ENCODE peak calls at places on chromosomes 16 and 17, in seven cellular contexts. One of them, this sample, is unnamed.

GRCh38 chr17:4939554-4939803 is 367 bp downstream of the SLC25A11 start:
- DNase-seq in SK-N-SH: no peak
- DNase-seq in K562: no peak
- DNase-seq in GM12878: no peak
- DNase-seq in GM12892: no peak
- DNase-seq in GM12891: no peak
- DNase-seq in HepG2: no peak
- DNase-seq in this sample: no peak

GRCh38 chr17:2222901-2223616 is 80.5 kb downstream of the SMG6 start:
- DNase-seq in GM12878: peak; percentile 81
- DNase-seq in GM12892: no peak
- DNase-seq in HepG2: no peak
- DNase-seq in K562: no peak
- DNase-seq in GM12891: no peak
- DNase-seq in SK-N-SH: no peak
- DNase-seq in this sample: no peak

GRCh38 chr17:75317671-75318070 is 28.4 kb upstream of the SLC25A19 start:
- DNase-seq in HepG2: no peak
- DNase-seq in K562: peak; percentile 51
- DNase-seq in GM12891: no peak
- DNase-seq in GM12892: no peak
- DNase-seq in GM12878: no peak
- DNase-seq in SK-N-SH: no peak
- DNase-seq in this sample: peak; percentile 9

GRCh38 chr17:30389755-30390300 is 11.1 kb downstream of the CPD start:
- DNase-seq in K562: no peak
- DNase-seq in GM12878: no peak
- DNase-seq in GM12891: no peak
- DNase-seq in GM12892: no peak
- DNase-seq in SK-N-SH: no peak
- DNase-seq in HepG2: no peak
- DNase-seq in this sample: no peak

GRCh38 chr17:43701318-43701743 is 39.6 kb upstream of the MEOX1 start:
- DNase-seq in GM12891: peak; percentile 49
- DNase-seq in GM12878: peak; percentile 45
- DNase-seq in SK-N-SH: no peak
- DNase-seq in K562: no peak
- DNase-seq in HepG2: no peak
- DNase-seq in GM12892: no peak
- DNase-seq in this sample: no peak

GRCh38 chr16:78962457-78962929 is 638.0 kb downstream of the MAF start:
- DNase-seq in GM12892: no peak
- DNase-seq in SK-N-SH: no peak
- DNase-seq in GM12891: no peak
- DNase-seq in K562: no peak
- DNase-seq in GM12878: peak; percentile 60
- DNase-seq in HepG2: no peak
- DNase-seq in this sample: no peak

GRCh38 chr17:60902399-60902798 is 224.7 kb downstream of the BCAS3 start:
- DNase-seq in GM12878: no peak
- DNase-seq in K562: no peak
- DNase-seq in GM12892: no peak
- DNase-seq in SK-N-SH: no peak
- DNase-seq in GM12891: no peak
- DNase-seq in HepG2: no peak
- DNase-seq in this sample: no peak

GRCh38 chr16:13936596-13937081 is 16.7 kb downstream of the ERCC4 start:
- DNase-seq in K562: no peak
- DNase-seq in GM12891: no peak
- DNase-seq in HepG2: peak; percentile 36
- DNase-seq in GM12878: no peak
- DNase-seq in GM12892: no peak
- DNase-seq in SK-N-SH: no peak
- DNase-seq in this sample: no peak

GRCh38 chr16:84948855-84949610 is 62.3 kb downstream of the ZDHHC7 start:
- DNase-seq in K562: no peak
- DNase-seq in GM12891: no peak
- DNase-seq in SK-N-SH: no peak
- DNase-seq in GM12892: no peak
- DNase-seq in GM12878: no peak
- DNase-seq in HepG2: no peak
- DNase-seq in this sample: no peak

GRCh38 chr16:14502932-14503741 is 126.9 kb downstream of the PARN start:
- DNase-seq in GM12891: no peak
- DNase-seq in GM12878: peak; percentile 79
- DNase-seq in K562: no peak
- DNase-seq in GM12892: no peak
- DNase-seq in HepG2: no peak
- DNase-seq in SK-N-SH: no peak
- DNase-seq in this sample: no peak

GRCh38 chr17:17700251-17700969 is 19.2 kb downstream of the RAI1 start:
- DNase-seq in GM12891: no peak
- DNase-seq in GM12892: no peak
- DNase-seq in GM12878: no peak
- DNase-seq in HepG2: no peak
- DNase-seq in K562: peak; percentile 26
- DNase-seq in SK-N-SH: no peak
- DNase-seq in this sample: peak; percentile 90

GRCh38 chr16:27476240-27476639 is 73.5 kb downstream of the GTF3C1 start:
- DNase-seq in HepG2: no peak
- DNase-seq in GM12878: no peak
- DNase-seq in GM12891: no peak
- DNase-seq in SK-N-SH: no peak
- DNase-seq in K562: no peak
- DNase-seq in GM12892: no peak
- DNase-seq in this sample: no peak

GRCh38 chr17:80287038-80287437 is 26.4 kb downstream of the RNF213 start:
- DNase-seq in HepG2: no peak
- DNase-seq in K562: no peak
- DNase-seq in SK-N-SH: no peak
- DNase-seq in GM12878: no peak
- DNase-seq in GM12891: no peak
- DNase-seq in GM12892: no peak
- DNase-seq in this sample: no peak

GRCh38 chr16:31461921-31462804 is 2.9 kb downstream of the ARMC5 start:
- DNase-seq in GM12878: no peak
- DNase-seq in SK-N-SH: no peak
- DNase-seq in GM12891: no peak
- DNase-seq in GM12892: no peak
- DNase-seq in K562: no peak
- DNase-seq in HepG2: no peak
- DNase-seq in this sample: no peak

GRCh38 chr17:71740866-71741265 is 380.0 kb upstream of the SOX9 start:
- DNase-seq in K562: no peak
- DNase-seq in GM12891: no peak
- DNase-seq in SK-N-SH: no peak
- DNase-seq in GM12878: no peak
- DNase-seq in HepG2: no peak
- DNase-seq in GM12892: no peak
- DNase-seq in this sample: no peak

GRCh38 chr17:80832266-80832676 is 159.4 kb upstream of the CHMP6 start:
- DNase-seq in GM12891: no peak
- DNase-seq in HepG2: no peak
- DNase-seq in GM12892: no peak
- DNase-seq in K562: peak; percentile 58
- DNase-seq in GM12878: no peak
- DNase-seq in SK-N-SH: peak; percentile 89
- DNase-seq in this sample: no peak

GRCh38 chr17:64063766-64064224 is 43.4 kb upstream of the ICAM2 start:
- DNase-seq in GM12891: no peak
- DNase-seq in GM12878: no peak
- DNase-seq in K562: peak; percentile 43
- DNase-seq in HepG2: peak; percentile 48
- DNase-seq in SK-N-SH: peak; percentile 72
- DNase-seq in GM12892: no peak
- DNase-seq in this sample: peak; percentile 82

GRCh38 chr17:36978810-36979584 is 30.2 kb downstream of the AATF start:
- DNase-seq in GM12878: no peak
- DNase-seq in K562: no peak
- DNase-seq in GM12892: no peak
- DNase-seq in HepG2: no peak
- DNase-seq in SK-N-SH: no peak
- DNase-seq in GM12891: no peak
- DNase-seq in this sample: no peak

GRCh38 chr16:80803341-80804060 is 897 bp downstream of the CDYL2 start:
- DNase-seq in K562: peak; percentile 19
- DNase-seq in GM12878: no peak
- DNase-seq in HepG2: no peak
- DNase-seq in GM12891: peak; percentile 53
- DNase-seq in SK-N-SH: peak; percentile 66
- DNase-seq in GM12892: peak; percentile 41
- DNase-seq in this sample: no peak

GRCh38 chr17:42180922-42181850 is at the start of gene KCNH4:
- DNase-seq in GM12891: peak; percentile 93
- DNase-seq in GM12892: peak; percentile 95
- DNase-seq in K562: peak; percentile 98
- DNase-seq in GM12878: peak; percentile 58
- DNase-seq in HepG2: peak; percentile 39
- DNase-seq in SK-N-SH: peak; percentile 99
- DNase-seq in this sample: no peak

GRCh38 chr16:55324491-55325447 is 766 bp downstream of the IRX6 start:
- DNase-seq in GM12891: no peak
- DNase-seq in HepG2: no peak
- DNase-seq in GM12878: no peak
- DNase-seq in GM12892: no peak
- DNase-seq in SK-N-SH: peak; percentile 68
- DNase-seq in K562: no peak
- DNase-seq in this sample: no peak

GRCh38 chr17:78669975-78670518 is 92.9 kb upstream of the DNAH17 start:
- DNase-seq in GM12878: no peak
- DNase-seq in K562: no peak
- DNase-seq in HepG2: no peak
- DNase-seq in GM12891: no peak
- DNase-seq in SK-N-SH: no peak
- DNase-seq in GM12892: no peak
- DNase-seq in this sample: no peak

GRCh38 chr16:51242281-51242994 is 91.4 kb upstream of the SALL1 start:
- DNase-seq in K562: no peak
- DNase-seq in GM12892: no peak
- DNase-seq in GM12878: no peak
- DNase-seq in GM12891: no peak
- DNase-seq in HepG2: no peak
- DNase-seq in SK-N-SH: no peak
- DNase-seq in this sample: no peak

GRCh38 chr17:34853916-34854315 is 107.3 kb downstream of the CCT6B start:
- DNase-seq in SK-N-SH: no peak
- DNase-seq in GM12892: no peak
- DNase-seq in GM12891: no peak
- DNase-seq in HepG2: no peak
- DNase-seq in GM12878: no peak
- DNase-seq in K562: no peak
- DNase-seq in this sample: no peak

GRCh38 chr16:21628772-21629171 is 23.6 kb downstream of the IGSF6 start:
- DNase-seq in SK-N-SH: no peak
- DNase-seq in GM12891: no peak
- DNase-seq in GM12878: no peak
- DNase-seq in K562: no peak
- DNase-seq in GM12892: no peak
- DNase-seq in HepG2: no peak
- DNase-seq in this sample: no peak
- TF ChIP-seq TAF1 in SK-N-SH: no peak
- TF ChIP-seq TAF1 in GM12891: no peak
- TF ChIP-seq TAF1 in GM12878: no peak
- TF ChIP-seq TAF1 in K562: no peak
- TF ChIP-seq TAF1 in GM12892: no peak
- TF ChIP-seq TAF1 in HepG2: no peak
- TF ChIP-seq TAF1 in this sample: no peak

DNA sequence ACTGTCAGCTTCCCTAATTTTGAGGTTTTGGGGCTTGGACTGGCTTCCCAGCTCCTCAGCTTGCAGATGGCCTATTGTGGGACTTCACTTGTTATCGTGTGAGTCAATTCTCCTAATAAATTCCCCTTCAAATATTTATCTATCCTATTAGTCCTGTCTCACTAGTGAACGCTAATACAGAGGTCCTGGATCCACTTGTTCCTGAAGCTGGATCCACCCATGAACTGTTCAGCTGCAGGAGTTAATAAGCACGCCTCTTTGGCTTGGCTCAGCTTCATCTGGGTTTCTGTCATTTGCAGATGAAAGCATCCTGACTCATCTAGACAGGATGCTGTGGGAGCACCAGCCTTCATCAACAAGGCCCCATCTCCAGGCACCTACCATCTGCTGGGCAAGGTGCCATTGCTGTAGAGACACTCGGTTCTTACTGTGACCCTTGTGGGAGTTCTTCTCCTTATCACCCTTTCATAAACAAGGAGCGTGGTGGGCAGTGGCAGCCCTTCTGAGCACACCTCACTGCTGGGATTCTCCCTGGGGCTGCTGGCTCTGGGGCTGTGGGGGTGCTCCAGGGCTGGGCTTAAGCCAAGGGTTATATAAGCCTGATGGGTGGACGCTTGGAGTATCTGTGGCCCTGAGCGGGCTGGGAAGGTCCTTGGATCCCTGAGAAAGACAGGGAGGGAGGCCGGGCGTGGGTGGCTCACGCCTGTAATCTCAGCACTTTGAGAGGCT is 23.2 kb downstream of the LAT start:
- DNase-seq in K562: peak; percentile 42
- DNase-seq in GM12878: no peak
- DNase-seq in HepG2: no peak
- DNase-seq in GM12891: no peak
- DNase-seq in SK-N-SH: no peak
- DNase-seq in GM12892: no peak
- DNase-seq in this sample: no peak
- TF ChIP-seq TAF1 in K562: no peak
- TF ChIP-seq TAF1 in GM12878: no peak
- TF ChIP-seq TAF1 in HepG2: no peak
- TF ChIP-seq TAF1 in GM12891: no peak
- TF ChIP-seq TAF1 in SK-N-SH: no peak
- TF ChIP-seq TAF1 in GM12892: no peak
- TF ChIP-seq TAF1 in this sample: no peak

GRCh38 chr17:69822314-69822875 is 252.6 kb upstream of the KCNJ16 start:
- DNase-seq in GM12891: no peak
- DNase-seq in GM12878: no peak
- DNase-seq in HepG2: no peak
- DNase-seq in GM12892: no peak
- DNase-seq in K562: no peak
- DNase-seq in SK-N-SH: no peak
- DNase-seq in this sample: no peak

DNA sequence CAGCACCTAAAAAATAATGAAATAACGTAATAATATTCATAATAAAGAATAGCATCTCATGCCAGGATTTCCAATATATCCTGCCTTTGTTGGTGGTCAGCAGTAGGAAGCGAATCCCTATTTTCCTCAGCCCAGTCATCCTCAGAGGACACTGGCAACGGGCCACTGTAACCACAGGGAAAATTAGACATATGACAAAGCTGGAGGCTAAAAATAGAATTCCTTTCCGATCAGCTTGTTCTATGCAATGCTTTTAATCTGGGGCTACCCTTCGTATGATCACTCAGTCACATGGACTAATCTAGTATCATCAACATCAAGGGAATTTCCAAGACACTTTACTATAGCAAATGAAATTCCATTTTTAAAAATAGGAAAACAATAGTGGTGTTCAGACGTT is 246.9 kb upstream of the KCNJ16 start:
- DNase-seq in GM12891: no peak
- DNase-seq in K562: no peak
- DNase-seq in GM12878: no peak
- DNase-seq in SK-N-SH: no peak
- DNase-seq in GM12892: no peak
- DNase-seq in HepG2: no peak
- DNase-seq in this sample: no peak
- TF ChIP-seq TAF1 in GM12891: no peak
- TF ChIP-seq TAF1 in K562: no peak
- TF ChIP-seq TAF1 in GM12878: no peak
- TF ChIP-seq TAF1 in SK-N-SH: no peak
- TF ChIP-seq TAF1 in GM12892: no peak
- TF ChIP-seq TAF1 in HepG2: no peak
- TF ChIP-seq TAF1 in this sample: no peak

GRCh38 chr16:8567355-8568230 is 22.7 kb downstream of the TMEM114 start:
- DNase-seq in GM12891: peak; percentile 63
- DNase-seq in HepG2: peak; percentile 97
- DNase-seq in K562: peak; percentile 78
- DNase-seq in SK-N-SH: peak; percentile 85
- DNase-seq in GM12878: peak; percentile 66
- DNase-seq in GM12892: peak; percentile 58
- DNase-seq in this sample: peak; percentile 88
- TF ChIP-seq TAF1 in GM12891: no peak
- TF ChIP-seq TAF1 in HepG2: no peak
- TF ChIP-seq TAF1 in K562: no peak
- TF ChIP-seq TAF1 in SK-N-SH: no peak
- TF ChIP-seq TAF1 in GM12878: no peak
- TF ChIP-seq TAF1 in GM12892: no peak
- TF ChIP-seq TAF1 in this sample: no peak

This sample was measured in H1.